ENCODE peak calls at places on chromosome 10, in five cellular contexts. C is NCI-H2029; B is upper lobe of right lung; Z is NCI-H226; H is CD4-positive, alpha-beta T cell. J is an unnamed sample.

GRCh38 chr10:62063795-62064472 is 162.4 kb downstream of the ARID5B start:
- DNase-seq in H (no peak), Z (no peak), C (no peak), B (no peak), J (no peak)

GRCh38 chr10:1807196-1807595 is 69.9 kb upstream of the ADARB2 start:
- DNase-seq in Z (no peak), C (no peak), B (no peak), H (no peak), J (no peak)

GRCh38 chr10:102710604-102711003 is 3.6 kb downstream of the ARL3 start:
- DNase-seq in Z (peak), B (no peak), H (no peak), C (no peak), J (no peak)

GRCh38 chr10:69837261-69837660 is 35.6 kb downstream of the COL13A1 start:
- DNase-seq in C (no peak), B (no peak), Z (no peak), H (no peak), J (no peak)

GRCh38 chr10:110007171-110007700 is 548 bp upstream of the ADD3 start:
- DNase-seq in H (no peak), C (no peak), B (no peak), Z (no peak), J (no peak)

GRCh38 chr10:19500959-19501358 is 315.3 kb upstream of the PLXDC2 start:
- DNase-seq in B (no peak), C (no peak), H (no peak), Z (no peak), J (no peak)

GRCh38 chr10:43282881-43283280 is 16.0 kb upstream of the RASGEF1A start:
- DNase-seq in C (no peak), B (no peak), Z (peak), H (no peak), J (no peak)

GRCh38 chr10:118729200-118729599 is 25.6 kb downstream of the CACUL1 start:
- DNase-seq in B (no peak), H (no peak), C (no peak), Z (no peak), J (no peak)

GRCh38 chr10:120115959-120116358 is 223.4 kb downstream of the SEC23IP start:
- DNase-seq in C (no peak), H (no peak), Z (no peak), B (no peak), J (no peak)

GRCh38 chr10:71757450-71757918 is 15.8 kb downstream of the VSIR start:
- DNase-seq in C (no peak), B (no peak), Z (no peak), H (no peak), J (no peak)

GRCh38 chr10:96595741-96596140 is 8.9 kb upstream of the TM9SF3 start:
- DNase-seq in Z (no peak), C (no peak), B (no peak), H (no peak), J (no peak)

GRCh38 chr10:42598249-42598873 is 40.0 kb downstream of the ZNF33B start:
- DNase-seq in Z (no peak), B (no peak), H (no peak), C (no peak), J (no peak)

GRCh38 chr10:45198596-45199379 is 116.6 kb downstream of the OR13A1 start:
- DNase-seq in B (no peak), H (no peak), C (no peak), Z (no peak), J (no peak)

GRCh38 chr10:52314007-52314821 is at the start of gene DKK1:
- DNase-seq in B (peak), Z (peak), H (peak), C (no peak), J (no peak)

GRCh38 chr10:68901106-68901927 is at the start of gene DDX50:
- DNase-seq in C (peak), H (peak), Z (peak), B (peak), J (peak)

GRCh38 chr10:70651661-70652060 is 20.6 kb upstream of the ADAMTS14 start:
- DNase-seq in Z (no peak), B (no peak), H (no peak), C (no peak), J (no peak)

GRCh38 chr10:62761115-62761514 is 43.4 kb upstream of the ADO start:
- DNase-seq in H (no peak), B (no peak), C (no peak), Z (no peak), J (no peak)

GRCh38 chr10:19815478-19816419 is 483 bp upstream of the PLXDC2 start:
- DNase-seq in H (no peak), B (peak), Z (peak), C (no peak), J (peak)

GRCh38 chr10:114711487-114712250 is 53.6 kb upstream of the ABLIM1 start:
- DNase-seq in C (no peak), H (no peak), Z (no peak), B (no peak), J (no peak)

GRCh38 chr10:125203186-125203800 is 42.9 kb upstream of the CTBP2 start:
- DNase-seq in C (no peak), B (peak), Z (no peak), H (no peak), J (no peak)

GRCh38 chr10:80493482-80494021 is 39.4 kb downstream of the TSPAN14 start:
- DNase-seq in C (no peak), Z (no peak), B (peak), H (no peak), J (no peak)

J was measured in DMS153.